ENCODE peak calls at places on chromosome 20, in six cellular contexts. R is GM03348; J is stimulated activated CD8-positive, alpha-beta memory T cell treated with anti-CD3 and anti-CD28 coated beads, Interleukin-7, amount 100 ng/mL, for 1 hour; Z is CD8-positive, alpha-beta memory T cell; C is HFFc6; M is activated gamma-delta T cell treated with Interleukin-2 at 50 U/mL for 16 hours. G is an unnamed sample.

GRCh38 chr20:9331707-9332435 is 182.5 kb upstream of the LAMP5 start:
- DNase-seq in R (no peak), J (no peak), Z (no peak), C (no peak), M (no peak), G (no peak)

GRCh38 chr20:6660441-6660840 is 107.0 kb upstream of the BMP2 start:
- DNase-seq in R (no peak), J (no peak), Z (no peak), C (no peak), M (no peak), G (no peak)

GRCh38 chr20:50715694-50716093 is 15.7 kb upstream of the PARD6B start:
- DNase-seq in R (no peak), J (no peak), Z (no peak), C (no peak), M (no peak), G (no peak)

GRCh38 chr20:29878281-29878741 is 1379.2 kb upstream of the DEFB115 start:
- DNase-seq in R (no peak), J (no peak), Z (peak), C (no peak), M (no peak), G (no peak)

GRCh38 chr20:33791959-33792597 is 19.1 kb upstream of the CHMP4B start:
- DNase-seq in R (peak), J (peak), Z (peak), C (peak), M (peak), G (peak)

GRCh38 chr20:22963581-22963980 is 71.5 kb upstream of the SSTR4 start:
- DNase-seq in R (no peak), J (no peak), Z (no peak), C (no peak), M (no peak), G (no peak)

GRCh38 chr20:50107086-50107645 is 5.8 kb downstream of the UBE2V1 start:
- DNase-seq in R (no peak), J (no peak), Z (no peak), C (no peak), M (no peak), G (no peak)

GRCh38 chr20:18288748-18289705 is 700 bp downstream of the ZNF133 start:
- DNase-seq in R (peak), J (no peak), Z (no peak), C (peak), M (no peak), G (no peak)

GRCh38 chr20:46128310-46129151 is 10.4 kb downstream of the CD40 start:
- DNase-seq in R (peak), J (no peak), Z (no peak), C (no peak), M (no peak), G (no peak)

GRCh38 chr20:47355489-47356219 is 845 bp downstream of the ZMYND8 start:
- DNase-seq in R (no peak), J (no peak), Z (no peak), C (no peak), M (no peak), G (no peak)

GRCh38 chr20:1939270-1939595 is 44.0 kb downstream of the SIRPA start:
- DNase-seq in R (no peak), J (no peak), Z (no peak), C (no peak), M (no peak), G (no peak)

GRCh38 chr20:35907017-35907685 is 47.2 kb downstream of the SCAND1 start:
- DNase-seq in R (no peak), J (no peak), Z (no peak), C (no peak), M (no peak), G (no peak)

GRCh38 chr20:16189371-16189770 is 383.9 kb downstream of the KIF16B start:
- DNase-seq in R (no peak), J (no peak), Z (no peak), C (no peak), M (no peak), G (no peak)

GRCh38 chr20:25624500-25624939 is 706 bp upstream of the NANP start:
- DNase-seq in R (no peak), J (no peak), Z (no peak), C (no peak), M (no peak), G (no peak)

GRCh38 chr20:17735206-17735804 is 35.5 kb downstream of the BANF2 start:
- DNase-seq in R (no peak), J (no peak), Z (no peak), C (peak), M (no peak), G (no peak)